ENCODE peak calls at places on chromosomes 6 and 20, in four cellular contexts. H is brain microvascular endothelial cell, D is uterus, W is hepatocyte. I is an unnamed sample.

GRCh38 chr6:132392792-132393191 is 8.5 kb downstream of the MOXD1 start:
- DNase-seq in H (no peak), D (no peak), W (peak; percentile 22), I (no peak)

GRCh38 chr6:137777299-137778075 is 89.6 kb upstream of the TNFAIP3 start:
- DNase-seq in H (no peak), D (no peak), W (no peak), I (no peak)

GRCh38 chr6:31057426-31058003 is 47.2 kb downstream of the MUC22 start:
- DNase-seq in H (no peak), D (no peak), W (no peak), I (no peak)

GRCh38 chr6:27161946-27162603 is 85.4 kb upstream of the PRSS16 start:
- DNase-seq in H (peak; percentile 80), D (no peak), W (peak; percentile 42), I (no peak)

GRCh38 chr6:137903274-137903932 is 36.3 kb downstream of the TNFAIP3 start:
- DNase-seq in H (no peak), D (no peak), W (no peak), I (no peak)

GRCh38 chr6:25010917-25011625 is 75.3 kb upstream of the RIPOR2 start:
- DNase-seq in H (peak; percentile 63), D (no peak), W (no peak), I (no peak)

GRCh38 chr20:8627386-8628030 is 441.4 kb upstream of the PLCB4 start:
- DNase-seq in H (no peak), D (no peak), W (no peak), I (no peak)

GRCh38 chr20:13878600-13878999 is 93.8 kb downstream of the NDUFAF5 start:
- DNase-seq in H (no peak), D (no peak), W (no peak), I (no peak)

GRCh38 chr6:57207141-57207540 is 15.0 kb downstream of the RAB23 start:
- DNase-seq in H (no peak), D (no peak), W (no peak), I (no peak)

GRCh38 chr6:87139236-87139635 is 16.1 kb upstream of the ZNF292 start:
- DNase-seq in H (peak; percentile 41), D (no peak), W (peak; percentile 54), I (no peak)

GRCh38 chr20:34468956-34469355 is 47.3 kb upstream of the DYNLRB1 start:
- DNase-seq in H (no peak), D (no peak), W (no peak), I (no peak)

GRCh38 chr20:2751347-2751867 is 49.0 kb downstream of the CPXM1 start:
- DNase-seq in H (no peak), D (no peak), W (no peak), I (no peak)

GRCh38 chr20:49694450-49695071 is 19.1 kb downstream of the B4GALT5 start:
- DNase-seq in H (no peak), D (no peak), W (no peak), I (no peak)

GRCh38 chr6:105178110-105178509 is 1.7 kb downstream of the POPDC3 start:
- DNase-seq in H (peak; percentile 77), D (no peak), W (no peak), I (peak; percentile 43)

GRCh38 chr6:133609404-133610270 is 279.3 kb upstream of the TCF21 start:
- DNase-seq in H (peak; percentile 100), D (no peak), W (peak; percentile 79), I (peak; percentile 100)

GRCh38 chr20:21089421-21089820 is 16.7 kb downstream of the LINC00237 start:
- DNase-seq in H (no peak), D (no peak), W (no peak), I (no peak)

GRCh38 chr6:168283686-168284025 is 35.9 kb downstream of the DACT2 start:
- DNase-seq in H (no peak), D (no peak), W (no peak), I (no peak)

GRCh38 chr20:61925555-61926252 is 140.0 kb downstream of the TAF4 start:
- DNase-seq in H (peak; percentile 79), D (no peak), W (no peak), I (peak; percentile 6)

GRCh38 chr6:128500017-128500416 is 20.4 kb downstream of the PTPRK start:
- DNase-seq in H (no peak), D (no peak), W (peak; percentile 34), I (no peak)

GRCh38 chr6:95515975-95516374 is 61.4 kb upstream of the MANEA start:
- DNase-seq in H (no peak), D (no peak), W (no peak), I (no peak)

GRCh38 chr6:116450185-116450710 is 10.9 kb upstream of the CALHM6 start:
- DNase-seq in H (no peak), D (no peak), W (no peak), I (no peak)

GRCh38 chr6:35668708-35669440 is 19.8 kb downstream of the FKBP5 start:
- DNase-seq in H (no peak), D (no peak), W (no peak), I (no peak)

GRCh38 chr20:48186447-48186846 is 401.2 kb upstream of the SULF2 start:
- DNase-seq in H (peak; percentile 25), D (no peak), W (no peak), I (no peak)

GRCh38 chr6:109241199-109241598 is 141.1 kb downstream of the CD164 start:
- DNase-seq in H (no peak), D (no peak), W (no peak), I (no peak)

GRCh38 chr20:10642859-10643559 is 30.8 kb downstream of the JAG1 start:
- DNase-seq in H (no peak), D (no peak), W (no peak), I (no peak)

GRCh38 chr20:10922941-10923340 is 249.1 kb upstream of the JAG1 start:
- DNase-seq in H (peak; percentile 91), D (no peak), W (peak; percentile 71), I (peak; percentile 91)

GRCh38 chr20:5688431-5688972 is 61.7 kb upstream of the SHLD1 start:
- DNase-seq in H (no peak), D (peak; percentile 16), W (no peak), I (no peak)

GRCh38 chr6:88166493-88166900 is 350 bp upstream of the CNR1 start:
- DNase-seq in H (no peak), D (no peak), W (peak; percentile 34), I (no peak)

GRCh38 chr20:46261456-46262253 is 46.6 kb downstream of the CDH22 start:
- DNase-seq in H (no peak), D (no peak), W (no peak), I (no peak)

GRCh38 chr6:56525976-56526375 is 116.7 kb downstream of the DST start:
- DNase-seq in H (no peak), D (no peak), W (no peak), I (no peak)

GRCh38 chr6:37897321-37897720 is 77.8 kb downstream of the ZFAND3 start:
- DNase-seq in H (peak; percentile 52), D (no peak), W (no peak), I (no peak)

GRCh38 chr20:20864346-20865096 is 152.1 kb upstream of the RALGAPA2 start:
- DNase-seq in H (no peak), D (no peak), W (peak; percentile 46), I (no peak)

GRCh38 chr6:3414704-3415453 is 42.0 kb downstream of the SLC22A23 start:
- DNase-seq in H (peak; percentile 44), D (no peak), W (peak; percentile 79), I (no peak)

GRCh38 chr20:57425150-57426013 is 34.2 kb downstream of the RBM38 start:
- DNase-seq in H (no peak), D (no peak), W (no peak), I (no peak)

GRCh38 chr20:57428611-57429496 is 37.7 kb downstream of the RBM38 start:
- DNase-seq in H (no peak), D (no peak), W (no peak), I (no peak)

GRCh38 chr20:57427239-57428127 is 36.3 kb downstream of the RBM38 start:
- DNase-seq in H (no peak), D (no peak), W (no peak), I (no peak)

GRCh38 chr20:57426831-57427230 is 35.6 kb downstream of the RBM38 start:
- DNase-seq in H (no peak), D (no peak), W (no peak), I (no peak)

GRCh38 chr20:57426156-57426769 is 35.1 kb downstream of the RBM38 start:
- DNase-seq in H (no peak), D (no peak), W (no peak), I (no peak)
- TF ChIP-seq CTCF in H (no peak), D (no peak), W (no peak), I (no peak)

DNA sequence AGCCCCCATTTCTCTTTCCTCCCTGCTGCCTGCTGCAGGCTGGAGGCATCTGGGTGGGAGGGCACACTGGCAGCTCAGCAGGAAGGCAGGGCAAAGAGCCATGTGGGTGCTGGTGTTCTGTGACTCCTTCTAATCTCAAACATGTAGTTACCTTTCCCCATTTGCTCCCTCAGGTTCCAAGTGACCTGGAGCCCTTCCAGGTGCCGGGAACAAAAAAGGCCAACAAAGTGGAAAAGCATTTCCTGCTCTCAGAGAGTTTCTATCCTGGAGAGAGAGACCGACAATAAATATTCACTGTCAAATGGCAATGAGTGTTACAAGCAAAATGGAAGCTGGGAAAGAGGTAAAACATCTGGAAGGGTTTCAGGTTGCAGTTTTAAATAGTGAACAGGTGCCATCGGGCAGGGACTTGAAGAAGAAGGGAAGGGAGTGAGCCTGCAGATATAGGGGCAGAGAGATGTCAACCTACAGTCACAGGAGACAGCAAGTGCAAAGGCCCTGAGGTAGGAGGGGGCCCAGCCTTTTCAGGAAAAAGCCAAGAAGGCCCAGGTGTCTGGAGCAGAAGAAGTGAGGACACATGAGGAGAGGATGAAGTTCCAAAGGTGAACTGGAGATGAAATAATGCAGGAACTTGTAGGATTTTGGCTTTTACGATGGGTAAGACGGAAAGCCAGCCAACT is 43.6 kb upstream of the IYD start:
- DNase-seq in H (no peak), D (no peak), W (no peak), I (no peak)
- H3K27ac ChIP-seq in H (no peak overlapping the region), D (no peak overlapping the region), W (no peak overlapping the region), I (no peak overlapping the region)

DNA sequence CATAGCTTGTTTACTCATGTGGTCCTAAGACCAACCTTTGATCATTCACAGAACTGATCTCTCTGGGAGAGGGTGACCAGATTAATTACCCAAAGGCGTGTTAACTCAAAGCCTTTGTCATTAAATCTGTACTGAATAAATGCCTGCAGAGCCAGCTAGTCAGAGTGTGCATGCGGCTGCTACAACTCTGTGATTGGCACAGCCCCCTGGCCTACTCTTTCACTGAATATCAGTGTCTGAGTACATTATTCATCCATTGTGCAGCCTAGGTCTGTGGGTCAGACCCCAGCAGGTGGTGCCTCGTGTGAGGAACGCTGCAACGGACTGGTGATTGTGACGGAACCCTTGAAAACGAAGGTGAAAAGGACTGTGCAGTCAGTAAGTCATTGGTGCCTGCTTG is 663.6 kb downstream of the PHF3 start:
- DNase-seq in H (no peak), D (no peak), W (no peak), I (no peak)
- H3K4me3 ChIP-seq in H (no peak overlapping the region), D (no peak overlapping the region), W (no peak overlapping the region), I (no peak overlapping the region)

DNA sequence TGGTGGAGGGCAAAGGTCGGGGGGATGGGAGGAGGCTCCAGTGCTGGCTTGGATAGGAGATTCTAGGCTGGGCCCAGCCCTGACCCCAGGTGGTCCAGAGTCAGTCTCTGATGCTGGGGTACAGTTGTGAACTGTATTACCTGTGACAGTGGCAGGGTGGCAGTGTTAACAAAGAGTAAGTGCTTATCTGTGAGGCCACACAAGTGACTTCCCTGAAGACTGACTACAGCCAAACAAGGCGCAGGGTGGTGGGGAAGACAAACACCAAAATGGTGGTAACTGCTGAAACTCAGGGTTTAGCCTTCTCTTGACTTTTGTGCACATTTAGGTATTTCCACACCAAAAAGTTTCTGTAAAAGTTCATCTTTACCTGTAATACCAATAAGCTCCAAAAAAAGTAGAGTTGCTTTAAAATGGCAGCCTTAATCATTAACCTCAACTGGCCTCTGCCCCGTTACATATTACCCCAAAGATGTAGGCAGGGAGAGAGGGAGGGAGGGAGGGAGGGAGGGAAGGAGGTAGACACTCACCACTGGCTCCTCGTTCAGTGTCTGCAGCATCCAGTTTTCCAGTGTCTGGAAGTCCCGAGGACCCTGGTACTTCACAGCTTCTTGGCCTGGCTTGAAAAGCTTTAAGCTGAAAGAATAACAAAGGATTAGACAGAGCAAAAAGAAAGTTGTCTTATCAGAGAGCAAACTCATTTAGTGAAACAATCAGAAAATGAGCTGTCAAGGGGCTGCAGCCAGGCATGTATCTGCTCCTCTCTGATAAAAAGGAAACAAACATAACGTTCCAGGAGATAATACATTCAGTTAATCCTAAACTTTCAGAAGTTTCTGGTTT is 11.3 kb downstream of the TXNDC5 start:
- DNase-seq in H (no peak), D (no peak), W (peak; percentile 28), I (no peak)
- TF ChIP-seq CTCF in H (peak; percentile 39), D (no peak), W (peak; percentile 28), I (no peak)